ENCODE peak calls at places on chromosomes 12 and 14, in seven cellular contexts. B is cardiac muscle cell, I is PC-9, W is Peyer's patch, E is left ventricle myocardium inferior, N is OCI-LY7, Y is upper lobe of right lung. J is an unnamed sample.

GRCh38 chr12:32031109-32031508 is 71.9 kb downstream of the RESF1 start:
- DNase-seq in B (peak; percentile 35), I (no peak), W (no peak), E (no peak), N (peak; percentile 16), Y (no peak), J (no peak)

GRCh38 chr12:4653257-4653656 is 4.3 kb downstream of the NDUFA9 start:
- DNase-seq in B (no peak), I (no peak), W (no peak), E (no peak), N (no peak), Y (no peak), J (no peak)

GRCh38 chr14:64266206-64266605 is 28.0 kb downstream of the ESR2 start:
- DNase-seq in B (no peak), I (no peak), W (no peak), E (no peak), N (peak; percentile 45), Y (no peak), J (no peak)

GRCh38 chr12:122167328-122167925 is 6.6 kb downstream of the IL31 start:
- DNase-seq in B (no peak), I (no peak), W (no peak), E (no peak), N (no peak), Y (no peak), J (no peak)

GRCh38 chr12:11941601-11942360 is 129.0 kb upstream of the BCL2L14 start:
- DNase-seq in B (no peak), I (peak; percentile 76), W (no peak), E (no peak), N (no peak), Y (no peak), J (no peak)

GRCh38 chr14:75999511-76000190 is 14.1 kb downstream of the IFT43 start:
- DNase-seq in B (peak; percentile 32), I (no peak), W (no peak), E (no peak), N (no peak), Y (no peak), J (no peak)

GRCh38 chr12:115599251-115599811 is 678.2 kb downstream of the MED13L start:
- DNase-seq in B (no peak), I (no peak), W (no peak), E (peak; percentile 35), N (no peak), Y (no peak), J (no peak)

GRCh38 chr14:20697273-20698017 is 8.9 kb downstream of the ANG start:
- DNase-seq in B (peak; percentile 68), I (peak; percentile 55), W (peak; percentile 68), E (peak; percentile 39), N (peak; percentile 75), Y (no peak), J (peak; percentile 61)

GRCh38 chr12:7750350-7750749 is 3.2 kb upstream of the CLEC4C start:
- DNase-seq in B (no peak), I (no peak), W (no peak), E (no peak), N (no peak), Y (no peak), J (no peak)

GRCh38 chr14:95535226-95536021 is 574 bp downstream of the GLRX5 start:
- DNase-seq in B (no peak), I (no peak), W (no peak), E (no peak), N (peak; percentile 40), Y (peak; percentile 73), J (no peak)

GRCh38 chr12:54215990-54216579 is 27.3 kb upstream of the SMUG1 start:
- DNase-seq in B (no peak), I (no peak), W (no peak), E (peak; percentile 19), N (peak; percentile 87), Y (peak; percentile 67), J (peak; percentile 58)

GRCh38 chr12:84756961-84757360 is 155.6 kb downstream of the SLC6A15 start:
- DNase-seq in B (no peak), I (no peak), W (no peak), E (no peak), N (no peak), Y (no peak), J (no peak)

GRCh38 chr12:44703311-44703910 is 172.7 kb downstream of the NELL2 start:
- DNase-seq in B (no peak), I (no peak), W (no peak), E (no peak), N (no peak), Y (no peak), J (no peak)

GRCh38 chr12:62438098-62438692 is 28.4 kb upstream of the MON2 start:
- DNase-seq in B (peak; percentile 67), I (peak; percentile 29), W (no peak), E (no peak), N (peak; percentile 60), Y (no peak), J (no peak)

GRCh38 chr12:120264511-120265202 is 873 bp downstream of the PXN start:
- DNase-seq in B (no peak), I (peak; percentile 58), W (no peak), E (no peak), N (no peak), Y (no peak), J (no peak)

GRCh38 chr12:131940121-131940520 is 9.6 kb upstream of the EP400 start:
- DNase-seq in B (no peak), I (no peak), W (no peak), E (no peak), N (no peak), Y (peak; percentile 10), J (peak; percentile 5)

GRCh38 chr12:50661300-50662120 is 102.4 kb upstream of the ATF1 start:
- DNase-seq in B (peak; percentile 8), I (no peak), W (no peak), E (no peak), N (no peak), Y (no peak), J (no peak)

GRCh38 chr12:3291939-3292338 is 199.1 kb upstream of the PRMT8 start:
- DNase-seq in B (no peak), I (no peak), W (no peak), E (no peak), N (no peak), Y (no peak), J (no peak)

GRCh38 chr12:3295225-3295624 is 195.8 kb upstream of the PRMT8 start:
- DNase-seq in B (no peak), I (no peak), W (no peak), E (no peak), N (no peak), Y (no peak), J (no peak)

GRCh38 chr12:3293013-3293412 is 198.0 kb upstream of the PRMT8 start:
- DNase-seq in B (no peak), I (no peak), W (no peak), E (no peak), N (no peak), Y (no peak), J (no peak)

GRCh38 chr12:3294481-3294911 is 196.5 kb upstream of the PRMT8 start:
- DNase-seq in B (no peak), I (no peak), W (no peak), E (no peak), N (no peak), Y (no peak), J (no peak)

DNA sequence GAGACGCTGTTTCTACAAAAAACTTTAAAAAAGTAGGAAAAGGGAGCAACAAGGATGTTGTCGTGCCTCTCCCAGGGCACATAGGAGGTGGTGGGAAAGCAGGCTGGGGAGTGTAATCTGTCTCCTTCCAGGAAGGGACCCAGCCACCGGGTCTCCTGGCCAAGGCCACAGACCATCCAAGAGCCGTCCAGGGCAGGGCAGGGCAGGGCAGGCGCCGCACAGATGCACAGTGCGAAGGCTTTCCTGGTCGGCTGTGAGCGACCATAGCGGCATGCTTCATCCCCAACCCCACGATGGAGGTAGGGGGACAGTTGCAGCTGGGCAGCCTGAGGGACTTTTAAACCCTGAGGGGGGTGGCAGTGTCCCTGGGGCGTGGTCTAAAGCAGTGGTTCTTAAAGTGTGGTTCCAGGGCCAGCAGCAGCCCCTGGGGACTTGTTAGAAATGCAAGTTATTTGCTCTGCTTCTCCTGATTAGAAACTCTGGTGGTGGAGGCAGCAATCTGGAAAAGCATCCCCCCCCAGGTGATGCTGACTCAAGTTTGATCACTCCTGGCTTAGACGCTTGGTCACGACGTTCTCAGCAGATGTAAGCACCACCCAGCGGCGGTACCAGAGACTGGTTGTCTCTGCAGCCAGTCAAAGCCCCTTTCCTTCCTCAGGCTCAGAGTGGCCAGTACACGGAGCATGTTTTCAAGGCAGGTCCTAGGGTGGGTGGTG is 197.4 kb upstream of the PRMT8 start:
- DNase-seq in B (no peak), I (no peak), W (no peak), E (no peak), N (no peak), Y (no peak), J (no peak)
- TF ChIP-seq CTCF in B (peak; percentile 12), I (no peak), W (no peak), E (peak; percentile 28), N (no peak), Y (no peak), J (no peak)

DNA sequence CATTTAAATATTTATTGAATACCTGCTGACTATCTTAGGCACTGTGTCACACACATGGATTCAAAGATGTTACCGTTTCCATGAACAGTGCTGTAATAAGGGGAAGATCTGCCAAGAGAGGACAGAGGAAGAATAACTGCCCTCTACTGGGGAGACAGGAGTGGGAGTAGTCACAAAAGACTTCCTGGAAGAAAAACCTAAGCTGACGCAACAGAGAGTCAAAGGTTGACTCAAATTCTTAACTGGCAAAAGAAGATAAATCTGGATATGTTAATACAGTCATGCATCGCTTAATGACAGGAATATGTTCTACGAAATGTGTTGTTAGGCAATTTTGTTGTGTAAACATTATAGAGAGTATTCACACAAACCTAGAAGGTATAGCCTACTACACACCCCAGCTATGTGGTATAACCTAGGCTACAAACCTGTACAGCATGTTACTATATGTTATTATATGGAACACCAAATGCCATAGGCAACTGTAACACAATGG is 51.5 kb downstream of the DCAF5 start:
- DNase-seq in B (no peak), I (no peak), W (no peak), E (no peak), N (no peak), Y (no peak), J (no peak)
- H3K27ac ChIP-seq in B (no peak overlapping the region), I (peak overlapping the region; percentile 31), W (peak overlapping the region; percentile 22), E (no peak overlapping the region), N (no peak overlapping the region), Y (no peak overlapping the region), J (no peak overlapping the region)

GRCh38 chr12:110373962-110374611 is 29.4 kb downstream of the ANAPC7 start:
- DNase-seq in B (no peak), I (no peak), W (no peak), E (no peak), N (no peak), Y (no peak), J (no peak)
- H3K36me3 ChIP-seq in B (peaks cover 35% of the 10 kb centered on the region), I (peaks cover 25% of the 10 kb centered on the region), W (no peaks in the 10 kb centered on the region), E (peaks cover 78% of the 10 kb centered on the region), N (peaks cover 88% of the 10 kb centered on the region), Y (peaks cover 69% of the 10 kb centered on the region), J (peaks cover 76% of the 10 kb centered on the region)

DNA sequence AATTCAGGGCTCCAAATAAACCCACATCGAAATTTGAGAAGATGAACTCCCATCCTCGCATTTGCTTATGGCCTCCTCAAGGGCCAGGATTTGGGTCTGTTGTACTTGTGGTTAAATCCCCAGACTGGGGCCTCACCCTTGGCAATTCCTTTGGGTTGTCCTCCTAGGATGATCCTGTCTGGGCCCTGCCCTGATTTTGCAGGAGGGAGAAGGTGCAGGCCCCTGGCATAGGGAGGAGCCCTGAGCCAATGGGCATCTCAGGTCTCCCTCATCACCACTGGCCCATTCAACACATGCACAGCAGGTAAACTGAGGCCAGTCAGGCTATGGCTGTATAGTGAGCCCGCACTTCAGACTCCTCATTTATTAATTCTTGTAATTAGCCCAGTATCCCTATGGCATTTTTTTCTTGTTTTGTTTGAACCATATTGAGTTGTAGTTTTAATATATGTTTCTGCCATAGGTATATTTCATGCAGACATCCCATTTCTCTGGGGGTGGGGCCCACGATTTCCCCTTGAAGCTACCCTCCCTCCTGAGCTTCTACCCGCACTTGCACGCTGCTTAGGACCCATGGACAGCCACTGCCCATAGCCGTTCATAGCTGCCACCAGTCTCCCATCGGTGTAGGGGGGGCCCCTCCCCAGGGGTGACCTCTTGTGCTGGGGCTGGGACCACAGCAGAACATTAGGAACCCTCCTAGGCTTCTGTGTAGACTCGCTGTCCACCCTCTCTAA is 67.1 kb upstream of the DDX11 start:
- DNase-seq in B (no peak), I (no peak), W (no peak), E (no peak), N (no peak), Y (peak; percentile 31), J (peak; percentile 12)
- TF ChIP-seq CTCF in B (no peak), I (no peak), W (no peak), E (no peak), N (no peak), Y (no peak), J (no peak)

J was measured in lower lobe of right lung.